ENCODE peak calls at places on chromosomes 3 and 15, in nine cellular contexts. C, K, B, A, D, F, Y, P and Q are unnamed samples.

GRCh38 chr15:32641517-32642059 is at the start of gene SCG5:
- DNase-seq in C (peak; percentile 96), A (no peak), D (no peak), P (peak; percentile 67), K (no peak), Y (peak; percentile 66), B (no peak), F (no peak), Q (peak; percentile 86)

GRCh38 chr3:110314512-110315114 is 757.0 kb upstream of the NECTIN3 start:
- DNase-seq in B (peak; percentile 65), P (peak; percentile 37), Y (peak; percentile 83), K (peak; percentile 78), D (peak; percentile 88), C (peak; percentile 92), F (peak; percentile 72), A (peak; percentile 68), Q (peak; percentile 66)

GRCh38 chr15:59388670-59389069 is 16.0 kb upstream of the MYO1E start:
- DNase-seq in P (no peak), F (no peak), Y (no peak), K (peak; percentile 71), A (no peak), D (peak; percentile 43), C (no peak), B (no peak), Q (no peak)

GRCh38 chr3:119861681-119862080 is 79.8 kb downstream of the NR1I2 start:
- DNase-seq in A (no peak), D (no peak), F (no peak), B (no peak), K (no peak), Y (no peak), P (no peak), C (no peak), Q (no peak)

GRCh38 chr3:125141596-125142417 is 70.7 kb downstream of the SLC12A8 start:
- DNase-seq in K (peak; percentile 69), A (peak; percentile 59), Y (peak; percentile 80), B (no peak), F (no peak), P (peak; percentile 77), C (peak; percentile 88), D (no peak), Q (peak; percentile 80)

GRCh38 chr3:61407397-61407796 is 154.0 kb upstream of the PTPRG start:
- DNase-seq in C (no peak), P (no peak), B (no peak), D (no peak), K (no peak), A (no peak), Y (no peak), F (no peak), Q (no peak)

GRCh38 chr3:31550452-31551251 is 17.9 kb downstream of the STT3B start:
- DNase-seq in D (peak; percentile 64), A (peak; percentile 30), K (peak; percentile 57), Y (peak; percentile 12), B (peak; percentile 49), F (no peak), P (peak; percentile 43), C (peak; percentile 51), Q (peak; percentile 36)

GRCh38 chr3:190076138-190076537 is 44.6 kb downstream of the P3H2 start:
- DNase-seq in A (no peak), F (no peak), D (no peak), B (no peak), C (no peak), Y (no peak), K (peak; percentile 57), P (no peak), Q (no peak)

GRCh38 chr15:74352393-74352910 is 15.0 kb downstream of the CYP11A1 start:
- DNase-seq in K (no peak), C (peak; percentile 39), Y (no peak), F (no peak), D (no peak), B (no peak), A (no peak), P (no peak), Q (no peak)

GRCh38 chr3:124584552-124585391 is 145.5 kb upstream of the UMPS start:
- DNase-seq in A (peak; percentile 44), B (no peak), P (peak; percentile 91), Y (peak; percentile 90), C (peak; percentile 84), F (peak; percentile 38), D (peak; percentile 84), K (peak; percentile 58), Q (peak; percentile 90)

GRCh38 chr3:107487490-107487889 is 35.3 kb upstream of the BBX start:
- DNase-seq in B (no peak), F (no peak), Y (no peak), P (no peak), D (no peak), K (no peak), A (no peak), C (no peak), Q (no peak)

GRCh38 chr3:184345678-184346144 is 8.3 kb downstream of the FAM131A start:
- DNase-seq in A (peak; percentile 88), B (peak; percentile 44), K (peak; percentile 90), F (peak; percentile 80), P (peak; percentile 73), Y (peak; percentile 89), D (peak; percentile 86), C (peak; percentile 94), Q (peak; percentile 88)

GRCh38 chr15:60787737-60788513 is 309.0 kb upstream of the ICE2 start:
- DNase-seq in C (peak; percentile 66), D (peak; percentile 2), Y (no peak), K (peak; percentile 33), F (no peak), B (peak; percentile 9), A (no peak), P (no peak), Q (no peak)

GRCh38 chr3:13579089-13579488 is 30.2 kb downstream of the FBLN2 start:
- DNase-seq in C (no peak), Y (no peak), F (no peak), P (no peak), D (peak; percentile 16), B (no peak), K (peak; percentile 94), A (no peak), Q (no peak)

GRCh38 chr3:82261013-82261412 is 499.6 kb upstream of the GBE1 start:
- DNase-seq in B (no peak), D (peak; percentile 35), F (no peak), P (no peak), A (no peak), C (no peak), Y (no peak), K (no peak), Q (no peak)

GRCh38 chr3:14920536-14920935 is 26.8 kb upstream of the NR2C2 start:
- DNase-seq in Y (no peak), A (no peak), B (no peak), C (no peak), P (no peak), K (no peak), F (no peak), D (no peak), Q (no peak)

GRCh38 chr3:153166206-153166605 is 4.2 kb downstream of the RAP2B start:
- DNase-seq in B (no peak), Y (no peak), A (no peak), F (no peak), K (peak; percentile 30), D (peak; percentile 45), P (no peak), C (no peak), Q (no peak)
- H3K4me3 ChIP-seq in B (peak overlapping the region; percentile 87), Y (peak overlapping the region; percentile 1), A (no peak overlapping the region), F (no peak overlapping the region), K (peak overlapping the region; percentile 97), D (peak overlapping the region; percentile 95), P (peak overlapping the region; percentile 96), C (peak overlapping the region; percentile 96), Q (peak overlapping the region; percentile 97)

GRCh38 chr15:37107071-37107753 is 6.9 kb upstream of the MEIS2 start:
- DNase-seq in P (peak; percentile 55), D (no peak), Y (no peak), B (no peak), C (peak; percentile 75), F (no peak), A (no peak), K (no peak), Q (no peak)

GRCh38 chr15:37109151-37109912 is 9.0 kb upstream of the MEIS2 start:
- DNase-seq in D (no peak), F (no peak), K (no peak), Y (no peak), C (peak; percentile 80), P (no peak), A (no peak), B (no peak), Q (peak; percentile 72)

GRCh38 chr15:37107754-37108724 is 7.7 kb upstream of the MEIS2 start:
- DNase-seq in F (no peak), D (no peak), C (no peak), P (peak; percentile 53), B (no peak), Y (no peak), A (no peak), K (no peak), Q (no peak)

GRCh38 chr15:37109952-37110630 is 9.7 kb upstream of the MEIS2 start:
- DNase-seq in A (no peak), P (peak; percentile 51), K (peak; percentile 61), D (no peak), C (peak; percentile 66), Y (no peak), B (no peak), F (no peak), Q (peak; percentile 75)

GRCh38 chr15:37108725-37109124 is 8.4 kb upstream of the MEIS2 start:
- DNase-seq in Y (no peak), B (no peak), D (no peak), K (no peak), C (no peak), P (no peak), F (no peak), A (no peak), Q (no peak)
- H3K4me2 ChIP-seq in Y (peak overlapping the region; percentile 75), B (no peak overlapping the region), D (no peak overlapping the region), K (no peak overlapping the region), C (peak overlapping the region; percentile 86), P (peak overlapping the region; percentile 89), F (no peak overlapping the region), A (no peak overlapping the region), Q (no peak overlapping the region)

GRCh38 chr3:113660901-113661300 is 35.5 kb downstream of the USF3 start:
- DNase-seq in C (no peak), F (no peak), D (no peak), K (no peak), Y (no peak), A (no peak), B (peak; percentile 39), P (no peak), Q (no peak)
- TF ChIP-seq EZH2phosphoT487 in C (no peak), F (no peak), D (no peak), K (no peak), Y (no peak), A (no peak), B (no peak), P (no peak), Q (no peak)

DNA sequence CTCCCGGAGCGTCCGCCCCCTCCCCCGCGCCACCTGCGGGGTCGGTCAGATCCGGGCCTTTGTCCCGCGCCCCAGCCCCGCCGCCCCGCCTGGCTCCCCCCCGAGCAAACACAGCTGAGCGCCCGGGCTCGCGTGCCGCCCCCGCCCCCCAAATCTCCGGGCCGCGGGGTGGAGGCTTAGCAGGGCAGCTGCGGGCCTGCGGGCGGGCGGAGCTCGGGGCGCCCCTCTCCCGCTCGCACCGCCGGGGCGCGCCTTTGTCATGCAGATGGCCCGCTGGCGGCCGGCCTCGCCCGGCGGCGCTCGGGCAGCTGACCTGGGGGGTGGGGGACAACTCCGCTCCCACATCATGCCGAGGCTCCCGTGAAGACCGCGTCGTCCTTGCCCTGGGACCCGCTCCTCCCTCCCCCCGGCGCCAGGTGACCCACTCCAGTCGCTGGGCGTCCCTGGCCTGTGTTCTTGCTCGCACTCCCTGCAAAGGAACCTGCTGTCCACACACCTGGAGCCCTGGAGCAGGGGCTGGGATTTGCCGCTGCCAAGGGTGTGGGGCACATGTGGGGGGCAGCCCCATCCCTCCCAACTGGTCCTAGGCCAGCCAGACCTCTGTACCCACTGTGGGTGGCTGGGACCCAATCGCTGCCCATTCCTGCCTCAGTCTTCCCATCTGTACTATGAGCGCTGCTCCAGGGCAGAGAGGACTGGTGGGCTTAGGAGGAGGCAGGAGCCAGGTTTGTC is 33.6 kb downstream of the DNAJB8 start:
- DNase-seq in F (no peak), B (no peak), A (no peak), Y (peak; percentile 51), D (peak; percentile 9), P (peak; percentile 49), C (peak; percentile 84), K (peak; percentile 42), Q (peak; percentile 86)
- H3K4me3 ChIP-seq in F (no peak overlapping the region), B (no peak overlapping the region), A (no peak overlapping the region), Y (peak overlapping the region; percentile 21), D (peak overlapping the region; percentile 70), P (no peak overlapping the region), C (peak overlapping the region; percentile 65), K (peak overlapping the region; percentile 35), Q (peak overlapping the region; percentile 68)